ENCODE peak calls at places on chromosomes 16 and 17, in seven cellular contexts. A, W, L, O, X, U and Y are unnamed samples.

GRCh38 chr17:74054249-74054648 is 149.2 kb upstream of the RPL38 start:
- DNase-seq in X (no peak), L (no peak), W (no peak), O (no peak), U (no peak), A (no peak), Y (no peak)

GRCh38 chr17:78113804-78114785 is 14.5 kb downstream of the TMC6 start:
- DNase-seq in O (no peak), L (no peak), X (no peak), A (no peak), U (peak), W (no peak), Y (no peak)

GRCh38 chr16:11725457-11725856 is 17.2 kb downstream of the TXNDC11 start:
- DNase-seq in O (no peak), W (no peak), A (no peak), U (no peak), L (no peak), X (no peak), Y (no peak)

GRCh38 chr17:9959377-9959981 is 54.4 kb upstream of the RCVRN start:
- DNase-seq in A (peak), O (peak), U (peak), X (peak), L (no peak), W (no peak), Y (peak)

GRCh38 chr16:48524348-48525200 is 85.4 kb downstream of the N4BP1 start:
- DNase-seq in W (no peak), U (peak), A (no peak), X (no peak), L (no peak), O (no peak), Y (no peak)

GRCh38 chr16:844638-845348 is 44.3 kb upstream of the GNG13 start:
- DNase-seq in X (no peak), W (no peak), U (no peak), L (no peak), O (no peak), A (no peak), Y (no peak)

GRCh38 chr17:45262516-45263476 is 902 bp upstream of the SPATA32 start:
- DNase-seq in A (no peak), O (no peak), U (no peak), L (no peak), X (no peak), W (no peak), Y (no peak)

GRCh38 chr16:58443783-58444182 is 51.5 kb downstream of the GINS3 start:
- DNase-seq in A (no peak), U (no peak), W (no peak), L (no peak), X (no peak), O (no peak), Y (no peak)

GRCh38 chr17:2936351-2936750 is 127.1 kb downstream of the OR1D5 start:
- DNase-seq in O (no peak), X (no peak), A (no peak), U (no peak), W (no peak), L (no peak), Y (no peak)

GRCh38 chr16:29726845-29727379 is 18.9 kb downstream of the C16orf54 start:
- DNase-seq in L (no peak), X (no peak), O (no peak), U (no peak), A (no peak), W (no peak), Y (no peak)

GRCh38 chr16:5350118-5350517 is 252.5 kb upstream of the EEF2KMT start:
- DNase-seq in X (peak), L (no peak), A (no peak), W (no peak), U (peak), O (no peak), Y (no peak)

GRCh38 chr17:79941088-79942010 is 94.3 kb downstream of the TBC1D16 start:
- DNase-seq in U (no peak), W (no peak), L (no peak), X (no peak), O (no peak), A (no peak), Y (no peak)

GRCh38 chr16:14334366-14335105 is 263.4 kb downstream of the MRTFB start:
- DNase-seq in O (no peak), U (no peak), A (no peak), X (no peak), W (no peak), L (no peak), Y (peak)

GRCh38 chr16:85978291-85978775 is 79.4 kb downstream of the IRF8 start:
- DNase-seq in L (no peak), O (no peak), W (no peak), U (no peak), A (no peak), X (no peak), Y (no peak)

GRCh38 chr17:7440113-7440822 is 956 bp downstream of the FGF11 start:
- DNase-seq in W (no peak), X (no peak), A (no peak), L (peak), O (no peak), U (peak), Y (no peak)

GRCh38 chr16:83400234-83400633 is 407.5 kb upstream of the HSBP1 start:
- DNase-seq in W (no peak), O (no peak), L (no peak), U (no peak), X (peak), A (no peak), Y (no peak)
- TF ChIP-seq CTCF in W (no peak), O (peak), L (no peak), U (no peak), X (peak), A (no peak), Y (no peak)

DNA sequence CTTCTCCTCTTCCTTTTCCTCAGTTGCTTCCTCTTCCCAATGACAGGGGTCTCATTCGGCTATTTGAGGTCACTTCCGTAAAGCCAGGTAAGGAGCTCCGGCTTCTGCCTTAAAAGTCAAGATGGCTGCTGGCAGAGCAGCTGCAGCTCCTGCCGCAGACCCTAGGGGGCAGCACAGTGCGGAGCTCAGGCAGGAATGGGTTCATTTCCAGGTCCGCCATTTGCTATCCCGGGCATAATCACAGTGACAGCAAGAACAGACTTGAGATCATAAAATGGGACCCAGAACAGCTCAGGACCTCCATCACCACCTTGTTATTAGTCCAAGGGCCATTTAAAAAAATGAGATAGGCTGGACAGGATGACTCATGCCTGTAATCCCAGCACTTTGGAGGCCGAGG is 199.5 kb downstream of the ZNF18 start:
- DNase-seq in W (no peak), A (no peak), X (no peak), L (no peak), U (no peak), O (no peak), Y (no peak)
- TF ChIP-seq CTCF in W (no peak), A (peak), X (peak), L (no peak), U (peak), O (peak), Y (peak)

DNA sequence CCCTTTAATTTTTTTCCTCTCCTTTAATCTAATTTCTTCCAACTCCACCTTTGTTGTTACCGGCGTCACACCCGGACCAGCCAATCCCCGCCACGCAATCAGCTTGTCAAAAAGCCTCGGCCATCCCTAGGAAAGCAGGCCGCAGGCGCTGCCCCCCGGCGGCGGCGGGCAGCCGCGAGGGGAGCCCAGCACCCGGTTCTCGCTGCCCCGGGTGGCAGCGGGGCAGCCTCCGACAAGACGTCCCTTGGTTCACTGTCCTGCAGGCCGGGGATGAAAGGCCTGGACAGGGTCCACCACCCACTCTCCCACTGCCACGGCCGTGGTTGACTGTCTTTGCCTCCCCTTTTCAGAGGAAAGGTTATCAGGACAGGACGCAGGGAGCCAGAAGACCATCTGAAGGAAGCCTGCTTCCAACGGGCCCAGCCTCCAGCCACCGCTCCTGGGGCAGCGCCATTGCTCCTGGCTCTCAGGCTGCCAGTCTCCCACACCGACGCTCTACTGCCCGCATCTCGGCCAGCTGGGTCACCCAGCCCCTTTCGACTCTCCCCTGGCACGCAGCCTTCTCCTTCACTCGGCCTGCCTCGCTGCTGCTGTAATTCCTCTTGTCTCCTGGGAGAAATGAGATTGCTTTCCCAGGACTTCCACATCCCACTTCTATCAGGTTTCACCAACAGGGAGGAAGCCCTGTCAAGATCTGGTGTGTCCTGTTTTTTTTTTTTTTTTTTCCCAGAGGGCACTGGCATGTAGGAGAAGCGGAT is 2.8 kb upstream of the UBTF start:
- DNase-seq in L (peak), U (peak), A (no peak), O (peak), W (no peak), X (no peak), Y (peak)
- TF ChIP-seq CTCF in L (no peak), U (no peak), A (peak), O (peak), W (peak), X (peak), Y (peak)

GRCh38 chr17:19707728-19708221 is 8.6 kb downstream of the SLC47A2 start:
- DNase-seq in U (no peak), X (no peak), A (peak), O (no peak), W (no peak), L (no peak), Y (no peak)

GRCh38 chr17:19706791-19707727 is 9.3 kb downstream of the SLC47A2 start:
- DNase-seq in L (no peak), A (no peak), U (no peak), X (no peak), W (no peak), O (no peak), Y (no peak)

GRCh38 chr17:19703776-19704371 is 12.5 kb downstream of the SLC47A2 start:
- DNase-seq in L (no peak), A (no peak), X (no peak), U (no peak), O (no peak), W (no peak), Y (no peak)

GRCh38 chr17:19705201-19705600 is 11.2 kb downstream of the SLC47A2 start:
- DNase-seq in L (no peak), O (no peak), U (no peak), W (no peak), A (no peak), X (no peak), Y (no peak)

DNA sequence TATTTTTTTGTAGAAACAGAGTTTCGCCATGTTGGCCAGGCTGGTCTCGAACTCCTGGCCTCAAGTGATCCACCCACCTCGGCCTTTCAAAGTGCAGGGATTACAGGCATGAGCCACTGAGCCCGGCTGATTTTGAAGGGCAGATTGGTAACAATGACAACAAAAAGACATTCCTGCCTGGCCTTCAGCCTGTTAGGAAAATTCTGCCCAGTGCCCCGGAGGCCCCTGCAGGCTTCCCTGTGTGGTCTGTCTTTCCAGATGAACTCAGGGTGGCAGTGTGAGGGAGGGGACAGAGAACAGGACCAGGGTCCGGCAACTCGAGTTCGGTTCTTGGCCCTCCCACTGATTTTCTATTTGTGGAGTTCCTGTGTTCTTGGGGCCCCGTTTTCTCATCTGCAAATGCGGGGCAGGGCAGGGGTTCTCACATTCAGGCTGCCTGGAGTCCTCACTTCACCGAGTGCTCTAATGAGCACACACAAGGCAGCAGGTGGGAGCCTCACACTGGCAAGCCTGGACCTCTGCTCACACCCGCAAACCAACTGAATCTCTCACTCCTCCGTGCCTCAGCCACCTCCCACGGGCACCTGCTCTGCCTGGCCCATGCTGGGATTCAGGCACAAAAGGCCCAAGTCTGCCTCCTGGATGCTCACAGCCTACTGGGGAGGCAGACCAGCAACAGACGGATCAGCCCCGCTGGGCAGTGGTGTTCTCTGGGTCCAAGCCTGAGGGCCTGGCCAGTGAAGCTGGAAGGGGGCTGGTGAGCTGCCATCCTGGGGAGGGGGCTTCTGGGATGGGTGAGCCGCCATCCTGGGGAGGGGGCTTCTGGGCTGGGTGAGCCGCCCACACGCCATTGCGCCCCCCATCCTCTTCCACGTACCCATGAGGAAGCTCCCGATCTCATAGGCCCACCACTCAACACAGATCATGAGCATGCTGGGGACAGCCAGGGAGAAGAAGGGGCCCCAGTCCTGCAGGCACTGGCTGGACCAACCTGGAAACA is 10.3 kb downstream of the SLC47A2 start:
- DNase-seq in X (no peak), O (no peak), L (no peak), U (no peak), W (no peak), A (no peak), Y (no peak)
- TF ChIP-seq CTCF in X (no peak), O (no peak), L (no peak), U (no peak), W (no peak), A (no peak), Y (no peak)

GRCh38 chr16:57102888-57103879 is 10.8 kb downstream of the CPNE2 start:
- DNase-seq in U (no peak), L (no peak), W (no peak), X (no peak), O (no peak), A (no peak), Y (no peak)
- TF ChIP-seq CTCF in U (no peak), L (no peak), W (no peak), X (no peak), O (no peak), A (no peak), Y (no peak)

DNA sequence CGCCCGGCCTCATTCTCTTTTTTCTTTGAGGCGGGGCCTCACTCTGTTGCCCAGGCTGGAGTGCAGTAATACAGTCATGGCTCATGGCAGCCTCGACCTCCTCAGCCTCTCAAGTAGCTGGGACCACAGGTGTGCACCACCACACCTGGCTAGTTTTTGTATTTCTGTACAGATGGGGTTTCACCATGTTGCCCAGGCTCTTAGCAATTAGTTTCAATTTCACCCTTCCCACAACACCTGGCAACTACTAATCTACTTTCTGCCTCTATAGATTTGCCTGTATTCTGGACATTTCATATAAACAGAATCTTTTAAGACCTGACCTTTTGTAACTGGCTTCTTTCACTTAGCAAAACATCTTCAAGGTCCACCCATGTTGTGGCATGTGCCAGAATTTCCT is 8.0 kb upstream of the NT5M start:
- DNase-seq in O (no peak), A (no peak), L (no peak), U (peak), W (no peak), X (no peak), Y (no peak)
- TF ChIP-seq CTCF in O (no peak), A (no peak), L (no peak), U (no peak), W (no peak), X (no peak), Y (no peak)